ENCODE peak calls at places on chromosomes 11 and 22, in seven cellular contexts. One of them, this sample, is unnamed.

GRCh38 chr22:22872722-22873708 is 14.6 kb upstream of the IGLL5 start:
- DNase-seq in suprapubic skin: no peak
- DNase-seq in AG09309: no peak
- DNase-seq in astrocyte of the spinal cord: no peak
- DNase-seq in brain microvascular endothelial cell: no peak
- DNase-seq in lower leg skin: no peak
- DNase-seq in mammary epithelial cell: no peak
- DNase-seq in this sample: no peak

GRCh38 chr11:129766858-129767604 is 48.6 kb upstream of the TMEM45B start:
- DNase-seq in suprapubic skin: no peak
- DNase-seq in AG09309: no peak
- DNase-seq in astrocyte of the spinal cord: peak
- DNase-seq in brain microvascular endothelial cell: peak
- DNase-seq in lower leg skin: no peak
- DNase-seq in mammary epithelial cell: peak
- DNase-seq in this sample: no peak

GRCh38 chr11:130672911-130673310 is 224.5 kb downstream of the ADAMTS15 start:
- DNase-seq in suprapubic skin: no peak
- DNase-seq in AG09309: no peak
- DNase-seq in astrocyte of the spinal cord: no peak
- DNase-seq in brain microvascular endothelial cell: no peak
- DNase-seq in lower leg skin: no peak
- DNase-seq in mammary epithelial cell: peak
- DNase-seq in this sample: no peak

GRCh38 chr11:46248270-46249102 is 29.0 kb upstream of the CREB3L1 start:
- DNase-seq in suprapubic skin: no peak
- DNase-seq in AG09309: peak
- DNase-seq in astrocyte of the spinal cord: peak
- DNase-seq in brain microvascular endothelial cell: peak
- DNase-seq in lower leg skin: no peak
- DNase-seq in mammary epithelial cell: peak
- DNase-seq in this sample: peak

GRCh38 chr22:38401336-38402084 is 53.5 kb downstream of the KCNJ4 start:
- DNase-seq in suprapubic skin: no peak
- DNase-seq in AG09309: no peak
- DNase-seq in astrocyte of the spinal cord: no peak
- DNase-seq in brain microvascular endothelial cell: no peak
- DNase-seq in lower leg skin: no peak
- DNase-seq in mammary epithelial cell: no peak
- DNase-seq in this sample: no peak

GRCh38 chr11:44397586-44398178 is 87.7 kb upstream of the ALX4 start:
- DNase-seq in suprapubic skin: no peak
- DNase-seq in AG09309: no peak
- DNase-seq in astrocyte of the spinal cord: no peak
- DNase-seq in brain microvascular endothelial cell: no peak
- DNase-seq in lower leg skin: no peak
- DNase-seq in mammary epithelial cell: no peak
- DNase-seq in this sample: no peak

GRCh38 chr22:25935266-25936058 is 193.5 kb downstream of the MYO18B start:
- DNase-seq in suprapubic skin: no peak
- DNase-seq in AG09309: no peak
- DNase-seq in astrocyte of the spinal cord: no peak
- DNase-seq in brain microvascular endothelial cell: no peak
- DNase-seq in lower leg skin: no peak
- DNase-seq in mammary epithelial cell: no peak
- DNase-seq in this sample: no peak

GRCh38 chr22:23405366-23405851 is 174.7 kb downstream of the IGLL1 start:
- DNase-seq in suprapubic skin: no peak
- DNase-seq in AG09309: no peak
- DNase-seq in astrocyte of the spinal cord: no peak
- DNase-seq in brain microvascular endothelial cell: no peak
- DNase-seq in lower leg skin: no peak
- DNase-seq in mammary epithelial cell: no peak
- DNase-seq in this sample: no peak

GRCh38 chr11:79121351-79121750 is 319.5 kb downstream of the TENM4 start:
- DNase-seq in suprapubic skin: no peak
- DNase-seq in AG09309: no peak
- DNase-seq in astrocyte of the spinal cord: peak
- DNase-seq in brain microvascular endothelial cell: no peak
- DNase-seq in lower leg skin: no peak
- DNase-seq in mammary epithelial cell: no peak
- DNase-seq in this sample: no peak

GRCh38 chr11:117914398-117914761 is 14.8 kb downstream of the TMPRSS13 start:
- DNase-seq in suprapubic skin: no peak
- DNase-seq in AG09309: no peak
- DNase-seq in astrocyte of the spinal cord: no peak
- DNase-seq in brain microvascular endothelial cell: no peak
- DNase-seq in lower leg skin: no peak
- DNase-seq in mammary epithelial cell: no peak
- DNase-seq in this sample: no peak

GRCh38 chr11:121293276-121293569 is 652 bp downstream of the SC5D start:
- DNase-seq in suprapubic skin: no peak
- DNase-seq in AG09309: no peak
- DNase-seq in astrocyte of the spinal cord: peak
- DNase-seq in brain microvascular endothelial cell: peak
- DNase-seq in lower leg skin: no peak
- DNase-seq in mammary epithelial cell: no peak
- DNase-seq in this sample: no peak

GRCh38 chr11:119056397-119056999 is 507 bp downstream of the HYOU1 start:
- DNase-seq in suprapubic skin: peak
- DNase-seq in AG09309: no peak
- DNase-seq in astrocyte of the spinal cord: no peak
- DNase-seq in brain microvascular endothelial cell: no peak
- DNase-seq in lower leg skin: peak
- DNase-seq in mammary epithelial cell: peak
- DNase-seq in this sample: no peak

GRCh38 chr22:45602824-45603301 is 68.8 kb upstream of the ATXN10 start:
- DNase-seq in suprapubic skin: no peak
- DNase-seq in AG09309: peak
- DNase-seq in astrocyte of the spinal cord: no peak
- DNase-seq in brain microvascular endothelial cell: peak
- DNase-seq in lower leg skin: no peak
- DNase-seq in mammary epithelial cell: no peak
- DNase-seq in this sample: peak

GRCh38 chr11:125483592-125483991 is 12.5 kb downstream of the FEZ1 start:
- DNase-seq in suprapubic skin: no peak
- DNase-seq in AG09309: no peak
- DNase-seq in astrocyte of the spinal cord: no peak
- DNase-seq in brain microvascular endothelial cell: no peak
- DNase-seq in lower leg skin: no peak
- DNase-seq in mammary epithelial cell: peak
- DNase-seq in this sample: no peak

GRCh38 chr11:35864131-35864530 is 79.7 kb upstream of the LDLRAD3 start:
- DNase-seq in suprapubic skin: no peak
- DNase-seq in AG09309: no peak
- DNase-seq in astrocyte of the spinal cord: no peak
- DNase-seq in brain microvascular endothelial cell: no peak
- DNase-seq in lower leg skin: no peak
- DNase-seq in mammary epithelial cell: no peak
- DNase-seq in this sample: no peak

GRCh38 chr11:86559311-86559945 is 113.0 kb downstream of the ME3 start:
- DNase-seq in suprapubic skin: no peak
- DNase-seq in AG09309: no peak
- DNase-seq in astrocyte of the spinal cord: peak
- DNase-seq in brain microvascular endothelial cell: peak
- DNase-seq in lower leg skin: peak
- DNase-seq in mammary epithelial cell: peak
- DNase-seq in this sample: peak

GRCh38 chr11:47924184-47924671 is 56.1 kb upstream of the PTPRJ start:
- DNase-seq in suprapubic skin: no peak
- DNase-seq in AG09309: no peak
- DNase-seq in astrocyte of the spinal cord: peak
- DNase-seq in brain microvascular endothelial cell: peak
- DNase-seq in lower leg skin: no peak
- DNase-seq in mammary epithelial cell: peak
- DNase-seq in this sample: no peak

GRCh38 chr22:39598017-39598965 is 27.7 kb downstream of the CACNA1I start:
- DNase-seq in suprapubic skin: no peak
- DNase-seq in AG09309: no peak
- DNase-seq in astrocyte of the spinal cord: no peak
- DNase-seq in brain microvascular endothelial cell: no peak
- DNase-seq in lower leg skin: peak
- DNase-seq in mammary epithelial cell: peak
- DNase-seq in this sample: no peak

GRCh38 chr11:121559812-121560211 is 107.0 kb upstream of the SORL1-AS1 start:
- DNase-seq in suprapubic skin: no peak
- DNase-seq in AG09309: no peak
- DNase-seq in astrocyte of the spinal cord: no peak
- DNase-seq in brain microvascular endothelial cell: no peak
- DNase-seq in lower leg skin: no peak
- DNase-seq in mammary epithelial cell: no peak
- DNase-seq in this sample: no peak

GRCh38 chr11:45685976-45686375 is 20.6 kb upstream of the CHST1 start:
- DNase-seq in suprapubic skin: no peak
- DNase-seq in AG09309: no peak
- DNase-seq in astrocyte of the spinal cord: no peak
- DNase-seq in brain microvascular endothelial cell: no peak
- DNase-seq in lower leg skin: no peak
- DNase-seq in mammary epithelial cell: no peak
- DNase-seq in this sample: no peak

GRCh38 chr11:120306519-120307242 is 18.4 kb upstream of the TLCD5 start:
- DNase-seq in suprapubic skin: no peak
- DNase-seq in AG09309: peak
- DNase-seq in astrocyte of the spinal cord: peak
- DNase-seq in brain microvascular endothelial cell: peak
- DNase-seq in lower leg skin: no peak
- DNase-seq in mammary epithelial cell: peak
- DNase-seq in this sample: peak

GRCh38 chr11:47591764-47592163 is 2.4 kb downstream of the C1QTNF4 start:
- DNase-seq in suprapubic skin: no peak
- DNase-seq in AG09309: no peak
- DNase-seq in astrocyte of the spinal cord: no peak
- DNase-seq in brain microvascular endothelial cell: no peak
- DNase-seq in lower leg skin: no peak
- DNase-seq in mammary epithelial cell: no peak
- DNase-seq in this sample: no peak

DNA sequence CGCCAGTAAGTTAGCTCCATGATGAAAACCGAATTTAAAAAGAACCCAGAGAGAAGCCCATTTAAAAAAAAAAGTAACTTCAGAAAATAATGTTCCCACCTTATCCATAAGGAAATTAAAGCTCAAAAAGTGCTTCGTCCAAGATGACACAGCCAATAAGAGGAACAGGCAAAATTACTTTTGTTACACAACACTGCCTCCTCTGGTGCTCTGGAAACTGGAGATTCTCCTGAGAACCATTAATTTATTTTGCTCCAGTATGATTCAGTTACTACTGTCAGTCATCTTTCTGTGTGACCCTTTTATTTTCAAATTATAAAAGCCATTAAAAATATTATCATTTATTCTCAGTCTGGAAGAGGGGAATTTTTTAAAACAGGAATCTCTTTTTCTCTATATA is 2.0 kb downstream of the IFT27 start:
- DNase-seq in suprapubic skin: no peak
- DNase-seq in AG09309: peak
- DNase-seq in astrocyte of the spinal cord: peak
- DNase-seq in brain microvascular endothelial cell: peak
- DNase-seq in lower leg skin: no peak
- DNase-seq in mammary epithelial cell: peak
- DNase-seq in this sample: no peak
- TF ChIP-seq CTCF in suprapubic skin: peak
- TF ChIP-seq CTCF in AG09309: peak
- TF ChIP-seq CTCF in astrocyte of the spinal cord: peak
- TF ChIP-seq CTCF in brain microvascular endothelial cell: peak
- TF ChIP-seq CTCF in lower leg skin: no peak
- TF ChIP-seq CTCF in mammary epithelial cell: peak
- TF ChIP-seq CTCF in this sample: peak

GRCh38 chr11:91041626-91042025 is 818.8 kb upstream of the CHORDC1 start:
- DNase-seq in suprapubic skin: no peak
- DNase-seq in AG09309: no peak
- DNase-seq in astrocyte of the spinal cord: no peak
- DNase-seq in brain microvascular endothelial cell: no peak
- DNase-seq in lower leg skin: no peak
- DNase-seq in mammary epithelial cell: no peak
- DNase-seq in this sample: no peak
- TF ChIP-seq CTCF in suprapubic skin: no peak
- TF ChIP-seq CTCF in AG09309: no peak
- TF ChIP-seq CTCF in astrocyte of the spinal cord: peak
- TF ChIP-seq CTCF in brain microvascular endothelial cell: peak
- TF ChIP-seq CTCF in lower leg skin: no peak
- TF ChIP-seq CTCF in mammary epithelial cell: peak
- TF ChIP-seq CTCF in this sample: no peak

DNA sequence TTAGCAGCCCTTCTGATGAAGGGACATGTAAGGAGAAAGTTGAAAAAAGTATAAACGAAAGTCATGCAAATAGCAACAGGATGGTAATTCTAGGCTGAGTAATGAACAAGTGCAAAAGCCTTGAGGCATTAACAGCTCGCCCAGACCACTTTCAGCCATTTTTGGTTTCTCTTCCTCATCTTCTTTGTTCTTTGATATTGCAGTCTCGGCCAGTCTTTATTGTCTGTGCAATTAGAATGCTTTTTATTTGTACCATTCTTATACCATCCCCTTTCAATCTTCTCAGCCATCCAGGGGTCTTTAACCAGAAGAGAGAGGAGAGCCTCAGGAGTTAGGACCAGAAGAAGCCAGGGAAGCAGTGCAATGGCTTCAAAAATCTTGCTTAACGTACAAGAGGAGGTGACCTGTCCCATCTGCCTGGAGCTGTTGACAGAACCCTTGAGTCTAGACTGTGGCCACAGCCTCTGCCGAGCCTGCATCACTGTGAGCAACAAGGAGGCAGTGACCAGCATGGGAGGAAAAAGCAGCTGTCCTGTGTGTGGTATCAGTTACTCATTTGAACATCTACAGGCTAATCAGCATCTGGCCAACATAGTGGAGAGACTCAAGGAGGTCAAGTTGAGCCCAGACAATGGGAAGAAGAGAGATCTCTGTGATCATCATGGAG is 7.3 kb downstream of the TRIM34 start:
- DNase-seq in suprapubic skin: no peak
- DNase-seq in AG09309: no peak
- DNase-seq in astrocyte of the spinal cord: no peak
- DNase-seq in brain microvascular endothelial cell: no peak
- DNase-seq in lower leg skin: no peak
- DNase-seq in mammary epithelial cell: no peak
- DNase-seq in this sample: no peak
- TF ChIP-seq CTCF in suprapubic skin: no peak
- TF ChIP-seq CTCF in AG09309: no peak
- TF ChIP-seq CTCF in astrocyte of the spinal cord: no peak
- TF ChIP-seq CTCF in brain microvascular endothelial cell: no peak
- TF ChIP-seq CTCF in lower leg skin: no peak
- TF ChIP-seq CTCF in mammary epithelial cell: no peak
- TF ChIP-seq CTCF in this sample: no peak

DNA sequence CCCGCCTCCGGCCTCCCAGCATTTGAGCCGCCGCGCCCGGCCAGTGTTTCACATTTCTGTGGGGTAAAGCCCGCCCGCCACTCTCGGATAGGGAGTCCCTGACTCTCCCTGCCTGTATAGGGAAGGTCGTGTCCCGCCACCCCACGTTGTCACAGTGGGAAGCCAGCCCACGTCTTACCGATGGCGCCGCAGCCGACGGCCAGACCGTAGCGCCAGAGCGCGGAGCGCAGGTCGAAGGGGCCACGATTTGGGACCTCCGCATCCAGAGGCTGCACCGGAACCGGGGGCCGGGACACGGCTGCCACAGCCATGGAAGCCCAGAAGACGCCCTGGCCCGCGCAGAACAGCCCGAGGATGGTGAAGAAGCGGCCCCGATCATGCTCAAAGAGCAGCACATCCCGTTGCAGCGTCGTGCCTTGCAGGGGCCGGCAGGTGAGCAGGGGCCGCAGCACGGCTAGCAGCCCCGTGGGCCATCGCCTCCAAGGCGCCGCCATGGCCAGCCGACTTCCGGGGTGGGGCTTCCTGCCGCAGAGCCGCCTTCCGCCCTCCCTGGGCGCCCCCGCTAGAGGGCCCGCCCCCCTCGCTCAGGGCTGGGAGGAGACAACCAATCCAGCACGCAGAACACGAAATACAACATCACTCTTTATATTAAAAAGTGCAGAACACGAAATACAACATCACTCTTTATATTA is at the start of gene TMEM223:
- DNase-seq in suprapubic skin: peak
- DNase-seq in AG09309: no peak
- DNase-seq in astrocyte of the spinal cord: peak
- DNase-seq in brain microvascular endothelial cell: peak
- DNase-seq in lower leg skin: peak
- DNase-seq in mammary epithelial cell: peak
- DNase-seq in this sample: no peak
- TF ChIP-seq CTCF in suprapubic skin: no peak
- TF ChIP-seq CTCF in AG09309: no peak
- TF ChIP-seq CTCF in astrocyte of the spinal cord: no peak
- TF ChIP-seq CTCF in brain microvascular endothelial cell: peak
- TF ChIP-seq CTCF in lower leg skin: no peak
- TF ChIP-seq CTCF in mammary epithelial cell: no peak
- TF ChIP-seq CTCF in this sample: no peak